ENCODE peak calls at places on chromosomes 11 and 22, in ten cellular contexts. E, W, X, Y, K, R, Q, H, T and Z are unnamed samples.

GRCh38 chr11:68141247-68142027 is 20.2 kb upstream of the CHKA start:
- DNase-seq in E (no peak), W (no peak), X (no peak), Y (no peak), K (no peak), R (no peak), Q (no peak), H (peak), T (no peak), Z (no peak)

GRCh38 chr11:25776238-25776637 is 555.7 kb upstream of the ANO3 start:
- DNase-seq in E (no peak), W (no peak), X (no peak), Y (no peak), K (no peak), R (no peak), Q (no peak), H (no peak), T (no peak), Z (no peak)

GRCh38 chr11:123247498-123247799 is 52.4 kb upstream of the CLMP start:
- DNase-seq in E (no peak), W (no peak), X (no peak), Y (no peak), K (no peak), R (no peak), Q (no peak), H (no peak), T (no peak), Z (no peak)

GRCh38 chr11:17864478-17864941 is 129.9 kb downstream of the KCNC1 start:
- DNase-seq in E (no peak), W (peak), X (no peak), Y (no peak), K (no peak), R (peak), Q (no peak), H (no peak), T (no peak), Z (peak)

GRCh38 chr11:104198576-104198975 is 34.6 kb upstream of the PDGFD start:
- DNase-seq in E (no peak), W (no peak), X (no peak), Y (no peak), K (no peak), R (no peak), Q (no peak), H (no peak), T (no peak), Z (no peak)

GRCh38 chr11:7538466-7539454 is 25.0 kb downstream of the PPFIBP2 start:
- DNase-seq in E (no peak), W (no peak), X (no peak), Y (no peak), K (no peak), R (no peak), Q (no peak), H (no peak), T (no peak), Z (peak)

GRCh38 chr22:37228106-37229011 is 15.7 kb downstream of the RAC2 start:
- DNase-seq in E (no peak), W (peak), X (peak), Y (no peak), K (no peak), R (no peak), Q (no peak), H (no peak), T (peak), Z (peak)

GRCh38 chr22:37245740-37246139 is 1.7 kb upstream of the RAC2 start:
- DNase-seq in E (no peak), W (no peak), X (no peak), Y (no peak), K (no peak), R (no peak), Q (no peak), H (no peak), T (no peak), Z (no peak)

GRCh38 chr11:104968856-104969776 is 742 bp upstream of the CASP4 start:
- DNase-seq in E (peak), W (no peak), X (peak), Y (peak), K (no peak), R (no peak), Q (no peak), H (no peak), T (peak), Z (peak)

GRCh38 chr11:109984634-109985289 is 108.4 kb upstream of the ZC3H12C start:
- DNase-seq in E (no peak), W (no peak), X (no peak), Y (no peak), K (no peak), R (no peak), Q (no peak), H (no peak), T (no peak), Z (peak)

GRCh38 chr11:126375726-126376125 is 20.2 kb downstream of the ST3GAL4 start:
- DNase-seq in E (no peak), W (no peak), X (no peak), Y (no peak), K (no peak), R (peak), Q (no peak), H (peak), T (peak), Z (peak)

GRCh38 chr22:28151241-28151640 is 232.2 kb upstream of the PITPNB start:
- DNase-seq in E (no peak), W (no peak), X (no peak), Y (no peak), K (no peak), R (no peak), Q (no peak), H (no peak), T (no peak), Z (no peak)

GRCh38 chr11:126339866-126340434 is 15.5 kb upstream of the ST3GAL4 start:
- DNase-seq in E (no peak), W (peak), X (peak), Y (no peak), K (no peak), R (no peak), Q (peak), H (no peak), T (peak), Z (peak)

GRCh38 chr11:61725632-61726280 is 26.7 kb upstream of the MYRF start:
- DNase-seq in E (peak), W (no peak), X (no peak), Y (no peak), K (no peak), R (no peak), Q (no peak), H (no peak), T (peak), Z (peak)

DNA sequence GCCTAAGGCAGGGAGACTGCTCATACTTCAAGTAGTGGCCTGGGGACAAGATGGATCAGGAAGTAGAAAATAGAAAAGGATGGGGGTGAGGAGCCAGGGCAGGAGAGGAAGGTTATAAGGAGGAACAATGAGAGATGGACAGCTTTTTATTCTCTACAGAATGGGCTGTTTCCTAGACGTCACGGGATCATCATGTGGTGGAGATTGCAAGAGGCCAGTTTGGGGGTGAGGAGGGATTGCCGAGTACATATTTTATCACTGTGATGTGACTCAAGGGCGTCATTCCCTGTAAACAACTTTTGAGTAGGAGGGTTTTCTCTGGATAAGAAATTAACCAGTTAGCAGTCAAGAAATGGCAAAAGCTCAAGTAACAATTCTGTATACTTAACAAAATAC is 406.3 kb downstream of the ETS1 start:
- DNase-seq in E (no peak), W (no peak), X (no peak), Y (no peak), K (no peak), R (no peak), Q (no peak), H (no peak), T (no peak), Z (no peak)
- H3K27ac ChIP-seq in E (peak), W (peak), X (no peak), Y (no peak), K (no peak), R (peak), Q (no peak), H (no peak), T (no peak), Z (peak)

DNA sequence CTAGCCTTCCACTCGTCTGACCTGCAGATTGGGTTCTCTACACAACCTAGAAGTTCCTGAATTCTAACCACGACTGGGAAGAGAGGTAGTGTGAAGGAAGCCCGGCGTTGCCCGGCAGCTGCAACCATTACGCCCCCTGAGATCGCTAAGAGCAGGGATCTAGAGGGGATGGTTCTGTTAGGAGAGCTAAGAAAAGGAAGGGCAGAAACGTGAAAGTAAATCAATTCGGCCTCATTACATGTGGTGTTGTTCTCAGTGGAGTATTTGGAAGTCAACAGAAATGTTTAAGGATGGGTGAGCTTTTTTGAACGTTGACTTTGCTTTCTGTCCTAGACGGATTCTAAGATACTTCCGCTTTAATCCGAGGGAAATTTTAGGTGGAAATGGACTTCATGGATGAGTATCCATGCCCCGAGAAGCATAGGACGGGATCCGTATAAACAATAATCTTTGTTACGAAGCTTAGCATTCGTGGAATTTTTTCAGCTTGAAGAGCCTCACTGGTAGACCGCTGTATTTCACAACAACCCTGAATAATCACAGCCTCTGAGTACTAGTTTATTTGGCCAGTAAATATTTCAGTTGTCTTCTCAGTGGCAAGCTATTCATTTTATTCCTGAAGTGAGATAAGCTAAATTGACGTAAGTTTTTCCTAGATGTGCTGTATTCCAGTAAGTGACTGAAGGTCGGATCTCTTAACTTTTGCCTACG is 629 bp downstream of the ATP5MG start:
- DNase-seq in E (no peak), W (no peak), X (no peak), Y (no peak), K (no peak), R (peak), Q (no peak), H (no peak), T (peak), Z (peak)
- H3K27ac ChIP-seq in E (peak), W (peak), X (peak), Y (peak), K (peak), R (peak), Q (peak), H (peak), T (peak), Z (peak)

DNA sequence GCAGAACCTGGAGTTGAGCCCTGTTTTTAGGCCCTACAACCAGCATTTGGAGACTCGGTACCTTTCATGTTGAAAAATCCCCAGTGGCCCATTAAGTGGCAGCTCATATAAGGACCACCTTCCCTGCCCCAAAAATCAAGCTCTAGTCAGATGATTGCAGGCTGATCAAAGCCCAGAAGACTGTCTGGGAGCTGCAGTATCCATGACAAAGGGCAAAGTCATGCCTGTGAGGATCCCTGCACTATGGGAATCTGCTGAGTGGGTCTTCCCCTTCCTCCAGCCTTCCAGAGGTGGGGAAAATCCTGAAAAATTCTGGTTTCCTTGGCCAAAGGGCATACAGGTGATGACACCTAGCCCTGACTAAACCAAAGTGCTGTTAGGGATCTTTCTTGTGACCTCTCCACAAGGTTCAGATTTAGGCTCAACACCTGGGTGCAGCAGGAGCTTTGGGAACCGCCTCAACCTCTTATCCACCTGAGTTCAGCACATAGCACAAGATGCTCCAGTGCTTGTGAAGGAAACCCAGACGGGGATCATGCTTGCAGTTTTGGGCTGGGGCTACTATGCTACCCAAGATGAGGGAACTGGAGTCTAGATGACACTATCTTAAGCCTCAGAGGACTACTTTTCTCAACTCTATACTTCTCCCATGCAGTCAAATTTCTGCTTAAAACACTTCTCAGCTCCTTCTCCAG is 1.2 kb upstream of the TRIM3 start:
- DNase-seq in E (no peak), W (no peak), X (no peak), Y (no peak), K (no peak), R (no peak), Q (no peak), H (no peak), T (no peak), Z (no peak)
- H3K27ac ChIP-seq in E (no peak), W (peak), X (peak), Y (peak), K (no peak), R (peak), Q (no peak), H (peak), T (peak), Z (peak)

GRCh38 chr22:45638197-45638596 is 33.4 kb upstream of the ATXN10 start:
- DNase-seq in E (no peak), W (no peak), X (no peak), Y (no peak), K (no peak), R (no peak), Q (no peak), H (no peak), T (no peak), Z (no peak)

GRCh38 chr22:45640941-45641621 is 30.6 kb upstream of the ATXN10 start:
- DNase-seq in E (no peak), W (no peak), X (no peak), Y (no peak), K (no peak), R (no peak), Q (no peak), H (peak), T (no peak), Z (no peak)

GRCh38 chr22:45639747-45640102 is 31.9 kb upstream of the ATXN10 start:
- DNase-seq in E (peak), W (no peak), X (no peak), Y (no peak), K (no peak), R (no peak), Q (no peak), H (no peak), T (no peak), Z (no peak)

GRCh38 chr22:45640291-45640940 is 31.2 kb upstream of the ATXN10 start:
- DNase-seq in E (no peak), W (no peak), X (no peak), Y (no peak), K (no peak), R (no peak), Q (no peak), H (peak), T (no peak), Z (no peak)

GRCh38 chr22:45638834-45639746 is 32.5 kb upstream of the ATXN10 start:
- DNase-seq in E (peak), W (peak), X (no peak), Y (no peak), K (no peak), R (peak), Q (peak), H (no peak), T (peak), Z (peak)
- H3K27ac ChIP-seq in E (peak), W (peak), X (no peak), Y (no peak), K (no peak), R (peak), Q (no peak), H (no peak), T (no peak), Z (peak)